ENCODE peak calls at places on chromosomes 1 and 21, in six cellular contexts. One of them, this sample, is unnamed.

GRCh38 chr1:94947453-94947852 is 20.5 kb upstream of the CNN3 start:
- DNase-seq in GM23248: peak; percentile 81
- DNase-seq in CD8-positive, alpha-beta memory T cell: no peak
- DNase-seq in A549: no peak
- DNase-seq in pancreas: no peak
- DNase-seq in effector memory CD4-positive, alpha-beta T cell: no peak
- DNase-seq in this sample: no peak

GRCh38 chr1:210715072-210715471 is 386.4 kb downstream of the HHAT start:
- DNase-seq in A549: no peak
- DNase-seq in GM23248: no peak
- DNase-seq in pancreas: no peak
- DNase-seq in CD8-positive, alpha-beta memory T cell: no peak
- DNase-seq in effector memory CD4-positive, alpha-beta T cell: no peak
- DNase-seq in this sample: no peak

GRCh38 chr1:165612062-165612461 is 19.0 kb upstream of the MGST3 start:
- DNase-seq in A549: no peak
- DNase-seq in GM23248: no peak
- DNase-seq in CD8-positive, alpha-beta memory T cell: no peak
- DNase-seq in pancreas: no peak
- DNase-seq in effector memory CD4-positive, alpha-beta T cell: no peak
- DNase-seq in this sample: no peak

GRCh38 chr1:34690269-34690668 is 64.6 kb upstream of the GJB5 start:
- DNase-seq in A549: no peak
- DNase-seq in CD8-positive, alpha-beta memory T cell: no peak
- DNase-seq in GM23248: no peak
- DNase-seq in pancreas: no peak
- DNase-seq in effector memory CD4-positive, alpha-beta T cell: no peak
- DNase-seq in this sample: no peak

GRCh38 chr1:15038232-15039016 is 115.1 kb upstream of the TMEM51 start:
- DNase-seq in CD8-positive, alpha-beta memory T cell: no peak
- DNase-seq in A549: no peak
- DNase-seq in GM23248: peak; percentile 47
- DNase-seq in pancreas: no peak
- DNase-seq in effector memory CD4-positive, alpha-beta T cell: no peak
- DNase-seq in this sample: no peak

GRCh38 chr1:245086389-245086969 is 68.3 kb upstream of the KIF26B start:
- DNase-seq in pancreas: no peak
- DNase-seq in CD8-positive, alpha-beta memory T cell: no peak
- DNase-seq in GM23248: peak; percentile 70
- DNase-seq in effector memory CD4-positive, alpha-beta T cell: no peak
- DNase-seq in A549: no peak
- DNase-seq in this sample: no peak

GRCh38 chr1:95497566-95497965 is 263.6 kb downstream of the RWDD3 start:
- DNase-seq in pancreas: no peak
- DNase-seq in GM23248: no peak
- DNase-seq in effector memory CD4-positive, alpha-beta T cell: no peak
- DNase-seq in A549: no peak
- DNase-seq in CD8-positive, alpha-beta memory T cell: no peak
- DNase-seq in this sample: no peak

GRCh38 chr1:89780721-89781120 is 40.1 kb upstream of the LRRC8D start:
- DNase-seq in pancreas: no peak
- DNase-seq in GM23248: peak; percentile 76
- DNase-seq in effector memory CD4-positive, alpha-beta T cell: no peak
- DNase-seq in A549: peak; percentile 56
- DNase-seq in CD8-positive, alpha-beta memory T cell: peak; percentile 37
- DNase-seq in this sample: no peak

GRCh38 chr1:18100493-18101063 is 7.0 kb upstream of the IGSF21 start:
- DNase-seq in CD8-positive, alpha-beta memory T cell: peak; percentile 27
- DNase-seq in A549: peak; percentile 63
- DNase-seq in effector memory CD4-positive, alpha-beta T cell: no peak
- DNase-seq in GM23248: peak; percentile 77
- DNase-seq in pancreas: peak; percentile 37
- DNase-seq in this sample: peak; percentile 79

GRCh38 chr1:54384921-54385726 is 21.1 kb downstream of the SSBP3 start:
- DNase-seq in CD8-positive, alpha-beta memory T cell: no peak
- DNase-seq in pancreas: no peak
- DNase-seq in effector memory CD4-positive, alpha-beta T cell: no peak
- DNase-seq in GM23248: peak; percentile 57
- DNase-seq in A549: no peak
- DNase-seq in this sample: no peak

GRCh38 chr1:82177190-82177589 is 376.5 kb downstream of the ADGRL2 start:
- DNase-seq in CD8-positive, alpha-beta memory T cell: no peak
- DNase-seq in pancreas: no peak
- DNase-seq in GM23248: peak; percentile 5
- DNase-seq in effector memory CD4-positive, alpha-beta T cell: no peak
- DNase-seq in A549: no peak
- DNase-seq in this sample: no peak

GRCh38 chr1:5525597-5526384 is 466.4 kb downstream of the NPHP4 start:
- DNase-seq in CD8-positive, alpha-beta memory T cell: no peak
- DNase-seq in GM23248: no peak
- DNase-seq in effector memory CD4-positive, alpha-beta T cell: no peak
- DNase-seq in A549: no peak
- DNase-seq in pancreas: no peak
- DNase-seq in this sample: no peak

GRCh38 chr1:243434594-243434993 is 178.8 kb downstream of the SDCCAG8 start:
- DNase-seq in CD8-positive, alpha-beta memory T cell: no peak
- DNase-seq in pancreas: no peak
- DNase-seq in effector memory CD4-positive, alpha-beta T cell: no peak
- DNase-seq in GM23248: no peak
- DNase-seq in A549: no peak
- DNase-seq in this sample: no peak

GRCh38 chr21:14620152-14620551 is 74.0 kb upstream of the SAMSN1 start:
- DNase-seq in effector memory CD4-positive, alpha-beta T cell: no peak
- DNase-seq in CD8-positive, alpha-beta memory T cell: no peak
- DNase-seq in pancreas: no peak
- DNase-seq in GM23248: no peak
- DNase-seq in A549: no peak
- DNase-seq in this sample: no peak

GRCh38 chr1:1374068-1374860 is 743 bp downstream of the AURKAIP1 start:
- DNase-seq in effector memory CD4-positive, alpha-beta T cell: no peak
- DNase-seq in CD8-positive, alpha-beta memory T cell: no peak
- DNase-seq in A549: no peak
- DNase-seq in GM23248: peak; percentile 57
- DNase-seq in pancreas: peak; percentile 32
- DNase-seq in this sample: peak; percentile 27

GRCh38 chr1:51433269-51433971 is 85.6 kb downstream of the EPS15 start:
- DNase-seq in A549: no peak
- DNase-seq in pancreas: no peak
- DNase-seq in CD8-positive, alpha-beta memory T cell: no peak
- DNase-seq in effector memory CD4-positive, alpha-beta T cell: no peak
- DNase-seq in GM23248: no peak
- DNase-seq in this sample: no peak

GRCh38 chr1:152906023-152906565 is 2.3 kb upstream of the IVL start:
- DNase-seq in effector memory CD4-positive, alpha-beta T cell: no peak
- DNase-seq in A549: no peak
- DNase-seq in CD8-positive, alpha-beta memory T cell: no peak
- DNase-seq in GM23248: peak; percentile 97
- DNase-seq in pancreas: no peak
- DNase-seq in this sample: no peak

GRCh38 chr21:45736042-45736704 is 92.6 kb downstream of the PCBP3 start:
- DNase-seq in A549: no peak
- DNase-seq in GM23248: no peak
- DNase-seq in CD8-positive, alpha-beta memory T cell: no peak
- DNase-seq in pancreas: no peak
- DNase-seq in effector memory CD4-positive, alpha-beta T cell: no peak
- DNase-seq in this sample: no peak

GRCh38 chr1:67059331-67059730 is 5.4 kb upstream of the SLC35D1 start:
- DNase-seq in effector memory CD4-positive, alpha-beta T cell: no peak
- DNase-seq in A549: no peak
- DNase-seq in pancreas: no peak
- DNase-seq in GM23248: peak; percentile 42
- DNase-seq in CD8-positive, alpha-beta memory T cell: no peak
- DNase-seq in this sample: no peak

GRCh38 chr1:115642168-115643072 is 650 bp downstream of the VANGL1 start:
- DNase-seq in pancreas: peak; percentile 55
- DNase-seq in CD8-positive, alpha-beta memory T cell: no peak
- DNase-seq in A549: peak; percentile 32
- DNase-seq in effector memory CD4-positive, alpha-beta T cell: no peak
- DNase-seq in GM23248: peak; percentile 66
- DNase-seq in this sample: peak; percentile 69

GRCh38 chr1:50527249-50527986 is 104.2 kb upstream of the DMRTA2 start:
- DNase-seq in pancreas: no peak
- DNase-seq in GM23248: no peak
- DNase-seq in effector memory CD4-positive, alpha-beta T cell: no peak
- DNase-seq in A549: no peak
- DNase-seq in CD8-positive, alpha-beta memory T cell: no peak
- DNase-seq in this sample: no peak

GRCh38 chr1:60149254-60149653 is 75.7 kb upstream of the C1orf87 start:
- DNase-seq in CD8-positive, alpha-beta memory T cell: no peak
- DNase-seq in A549: no peak
- DNase-seq in GM23248: no peak
- DNase-seq in effector memory CD4-positive, alpha-beta T cell: no peak
- DNase-seq in pancreas: peak; percentile 46
- DNase-seq in this sample: peak; percentile 57

GRCh38 chr1:21165076-21165475 is 11.6 kb downstream of the EIF4G3 start:
- DNase-seq in pancreas: no peak
- DNase-seq in CD8-positive, alpha-beta memory T cell: no peak
- DNase-seq in effector memory CD4-positive, alpha-beta T cell: no peak
- DNase-seq in A549: no peak
- DNase-seq in GM23248: no peak
- DNase-seq in this sample: no peak

GRCh38 chr21:17455028-17455353 is 57.9 kb upstream of the CXADR start:
- DNase-seq in CD8-positive, alpha-beta memory T cell: no peak
- DNase-seq in GM23248: no peak
- DNase-seq in pancreas: no peak
- DNase-seq in effector memory CD4-positive, alpha-beta T cell: no peak
- DNase-seq in A549: no peak
- DNase-seq in this sample: no peak

GRCh38 chr1:34779526-34779925 is 1.5 kb upstream of the GJB3 start:
- DNase-seq in A549: no peak
- DNase-seq in CD8-positive, alpha-beta memory T cell: no peak
- DNase-seq in GM23248: no peak
- DNase-seq in effector memory CD4-positive, alpha-beta T cell: no peak
- DNase-seq in pancreas: no peak
- DNase-seq in this sample: no peak

GRCh38 chr1:178389441-178389840 is 107.3 kb downstream of the CLEC20A start:
- DNase-seq in pancreas: no peak
- DNase-seq in effector memory CD4-positive, alpha-beta T cell: no peak
- DNase-seq in GM23248: peak; percentile 41
- DNase-seq in CD8-positive, alpha-beta memory T cell: no peak
- DNase-seq in A549: no peak
- DNase-seq in this sample: no peak

GRCh38 chr1:178382372-178382771 is 114.4 kb downstream of the CLEC20A start:
- DNase-seq in effector memory CD4-positive, alpha-beta T cell: no peak
- DNase-seq in pancreas: no peak
- DNase-seq in A549: no peak
- DNase-seq in GM23248: no peak
- DNase-seq in CD8-positive, alpha-beta memory T cell: no peak
- DNase-seq in this sample: no peak

GRCh38 chr1:178379807-178380206 is 117.0 kb downstream of the CLEC20A start:
- DNase-seq in CD8-positive, alpha-beta memory T cell: no peak
- DNase-seq in GM23248: no peak
- DNase-seq in effector memory CD4-positive, alpha-beta T cell: no peak
- DNase-seq in pancreas: no peak
- DNase-seq in A549: no peak
- DNase-seq in this sample: no peak

GRCh38 chr1:178388398-178389161 is 108.2 kb downstream of the CLEC20A start:
- DNase-seq in CD8-positive, alpha-beta memory T cell: no peak
- DNase-seq in effector memory CD4-positive, alpha-beta T cell: no peak
- DNase-seq in A549: no peak
- DNase-seq in pancreas: no peak
- DNase-seq in GM23248: peak; percentile 76
- DNase-seq in this sample: no peak

GRCh38 chr1:178385662-178386061 is 111.1 kb downstream of the CLEC20A start:
- DNase-seq in effector memory CD4-positive, alpha-beta T cell: no peak
- DNase-seq in GM23248: no peak
- DNase-seq in CD8-positive, alpha-beta memory T cell: no peak
- DNase-seq in pancreas: no peak
- DNase-seq in A549: no peak
- DNase-seq in this sample: no peak
- H3K4me1 ChIP-seq in effector memory CD4-positive, alpha-beta T cell: no peaks in the 10 kb centered on the region
- H3K4me1 ChIP-seq in GM23248: peaks cover 22% of the 10 kb centered on the region
- H3K4me1 ChIP-seq in CD8-positive, alpha-beta memory T cell: no peaks in the 10 kb centered on the region
- H3K4me1 ChIP-seq in pancreas: no peaks in the 10 kb centered on the region
- H3K4me1 ChIP-seq in A549: peaks cover 20% of the 10 kb centered on the region
- H3K4me1 ChIP-seq in this sample: no peaks in the 10 kb centered on the region

DNA sequence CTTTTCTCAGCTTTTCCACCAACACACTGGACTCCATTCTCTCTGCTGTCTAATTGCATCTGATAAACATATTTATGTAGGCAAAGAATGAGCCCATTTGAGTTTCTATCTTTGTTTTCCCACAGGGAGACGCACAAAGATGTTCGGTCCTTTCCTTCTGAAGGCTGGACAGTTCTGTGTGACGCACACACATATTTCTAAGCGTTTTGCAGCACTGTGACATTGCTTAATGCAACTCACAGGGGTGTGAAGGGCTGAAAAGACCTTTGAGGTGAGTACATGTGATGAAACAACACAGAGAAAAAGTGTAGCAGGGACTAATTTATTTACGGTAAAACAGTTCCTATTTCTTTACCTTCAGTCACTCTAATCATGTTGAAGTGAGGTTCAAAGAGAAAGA is 323.1 kb upstream of the RUNX1 start:
- DNase-seq in effector memory CD4-positive, alpha-beta T cell: no peak
- DNase-seq in pancreas: no peak
- DNase-seq in CD8-positive, alpha-beta memory T cell: no peak
- DNase-seq in A549: no peak
- DNase-seq in GM23248: no peak
- DNase-seq in this sample: no peak
- H3K4me1 ChIP-seq in effector memory CD4-positive, alpha-beta T cell: no peaks in the 10 kb centered on the region
- H3K4me1 ChIP-seq in pancreas: no peaks in the 10 kb centered on the region
- H3K4me1 ChIP-seq in CD8-positive, alpha-beta memory T cell: no peaks in the 10 kb centered on the region
- H3K4me1 ChIP-seq in A549: no peaks in the 10 kb centered on the region
- H3K4me1 ChIP-seq in GM23248: peaks cover 34% of the 10 kb centered on the region
- H3K4me1 ChIP-seq in this sample: peaks cover 5% of the 10 kb centered on the region

GRCh38 chr1:11929849-11930248 is 3.6 kb upstream of the KIAA2013 start:
- DNase-seq in GM23248: peak; percentile 85
- DNase-seq in A549: no peak
- DNase-seq in CD8-positive, alpha-beta memory T cell: no peak
- DNase-seq in effector memory CD4-positive, alpha-beta T cell: no peak
- DNase-seq in pancreas: peak; percentile 63
- DNase-seq in this sample: peak; percentile 75
- H3K4me1 ChIP-seq in GM23248: peaks cover 20% of the 10 kb centered on the region
- H3K4me1 ChIP-seq in A549: peaks cover 17% of the 10 kb centered on the region
- H3K4me1 ChIP-seq in CD8-positive, alpha-beta memory T cell: peaks cover 8% of the 10 kb centered on the region
- H3K4me1 ChIP-seq in effector memory CD4-positive, alpha-beta T cell: peaks cover 13% of the 10 kb centered on the region
- H3K4me1 ChIP-seq in pancreas: peaks cover 28% of the 10 kb centered on the region
- H3K4me1 ChIP-seq in this sample: peaks cover 35% of the 10 kb centered on the region

DNA sequence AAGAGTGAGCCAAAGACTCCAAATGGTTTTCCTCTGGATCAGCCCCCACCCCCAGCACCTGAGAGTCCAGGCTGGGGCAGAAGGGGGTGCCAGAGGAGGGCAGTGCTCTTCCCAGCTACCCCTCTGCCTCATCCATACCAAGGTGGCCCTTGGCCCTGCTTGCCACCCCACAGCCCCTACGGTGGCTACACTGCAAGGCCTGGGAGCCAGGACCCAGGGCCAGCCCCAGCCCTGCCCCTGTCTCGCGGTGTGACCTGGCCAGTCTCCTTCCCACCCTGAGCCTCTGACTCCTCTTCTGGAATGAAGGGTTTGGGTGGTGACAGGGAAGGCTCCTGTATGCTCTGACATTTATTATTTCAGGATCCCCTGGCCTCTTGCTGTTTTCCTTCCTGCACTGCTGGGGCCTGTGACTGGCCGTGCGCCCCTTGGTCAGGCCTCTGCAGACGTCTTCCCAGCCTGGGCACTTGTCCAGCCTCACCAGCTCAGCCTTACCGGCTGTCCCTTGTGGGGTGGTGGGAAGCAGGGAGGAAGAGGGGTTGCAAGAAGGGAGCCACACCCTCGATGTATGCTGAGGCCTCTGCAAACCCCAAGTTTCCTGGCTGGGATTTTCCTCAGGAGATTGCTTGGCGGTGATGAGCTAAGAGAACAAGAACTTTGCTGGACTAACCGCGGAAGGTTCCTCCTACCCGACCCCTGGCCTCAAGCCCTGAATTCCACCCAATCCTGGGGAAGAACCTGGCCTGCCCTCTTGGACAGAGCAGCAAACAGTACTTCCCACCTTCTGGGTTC is 13.5 kb downstream of the ASAP3 start:
- DNase-seq in GM23248: peak; percentile 76
- DNase-seq in CD8-positive, alpha-beta memory T cell: no peak
- DNase-seq in pancreas: no peak
- DNase-seq in A549: no peak
- DNase-seq in effector memory CD4-positive, alpha-beta T cell: no peak
- DNase-seq in this sample: no peak
- H3K4me1 ChIP-seq in GM23248: peaks cover 42% of the 10 kb centered on the region
- H3K4me1 ChIP-seq in CD8-positive, alpha-beta memory T cell: no peaks in the 10 kb centered on the region
- H3K4me1 ChIP-seq in pancreas: peaks cover 7% of the 10 kb centered on the region
- H3K4me1 ChIP-seq in A549: peaks cover 8% of the 10 kb centered on the region
- H3K4me1 ChIP-seq in effector memory CD4-positive, alpha-beta T cell: no peaks in the 10 kb centered on the region
- H3K4me1 ChIP-seq in this sample: no peaks in the 10 kb centered on the region

This sample was measured in transverse colon.